ENCODE peak calls at places on chromosomes 6 and 20, in ten cellular contexts. X is sciatic nerve; B is GM20000; Z is LHCN-M2; N is posterior cingulate gyrus; O is heart left ventricle; S is CD4-positive, alpha-beta T cell; K is activated T-helper 1 cell treated with anti-CD3 and anti-CD28 coated beads, Interleukin-12 subunit alpha, Interleukin-12 subunit beta, Interleukin-2, Interleukin-4 antibody, amounts not matched to agents 30 ng/mL and 10 ng/mL and 1 ng/mL, durations not matched to agents 14 hours and 24 hours and 36 hours; Q is NCI-H2171 treated with DMSO at 0.1 percent for 48 hours; F is HT1080. G is an unnamed sample.

GRCh38 chr6:41367700-41368099 is 32.3 kb downstream of the NCR2 start:
- DNase-seq in X (peak), B (peak), Z (peak), N (peak), O (no peak), S (no peak), K (no peak), Q (peak), F (peak), G (peak)

GRCh38 chr6:2264932-2265331 is 19.5 kb upstream of the GMDS start:
- DNase-seq in X (no peak), B (no peak), Z (peak), N (no peak), O (no peak), S (no peak), K (no peak), Q (no peak), F (peak), G (no peak)

GRCh38 chr6:109236140-109237081 is 141.1 kb downstream of the CEP57L1 start:
- DNase-seq in X (no peak), B (peak), Z (no peak), N (peak), O (no peak), S (peak), K (peak), Q (no peak), F (no peak), G (peak)

GRCh38 chr20:22568872-22569344 is 15.5 kb downstream of the FOXA2 start:
- DNase-seq in X (no peak), B (no peak), Z (no peak), N (no peak), O (no peak), S (no peak), K (no peak), Q (no peak), F (no peak), G (no peak)

GRCh38 chr20:62878244-62879030 is 16.8 kb upstream of the TCFL5 start:
- DNase-seq in X (no peak), B (no peak), Z (no peak), N (no peak), O (no peak), S (no peak), K (no peak), Q (no peak), F (no peak), G (no peak)

GRCh38 chr6:137283940-137284910 is 65.0 kb upstream of the IFNGR1 start:
- DNase-seq in X (no peak), B (peak), Z (peak), N (no peak), O (no peak), S (no peak), K (no peak), Q (no peak), F (peak), G (no peak)

GRCh38 chr6:474454-475185 is 83.1 kb downstream of the IRF4 start:
- DNase-seq in X (no peak), B (peak), Z (peak), N (peak), O (no peak), S (peak), K (peak), Q (no peak), F (peak), G (peak)

GRCh38 chr6:21928715-21929298 is 335.3 kb downstream of the SOX4 start:
- DNase-seq in X (no peak), B (no peak), Z (no peak), N (no peak), O (no peak), S (no peak), K (no peak), Q (no peak), F (no peak), G (no peak)

GRCh38 chr6:138372711-138373463 is 4.8 kb upstream of the SMIM28 start:
- DNase-seq in X (no peak), B (no peak), Z (peak), N (no peak), O (no peak), S (no peak), K (no peak), Q (no peak), F (peak), G (no peak)

GRCh38 chr6:149821492-149821891 is 42.7 kb downstream of the LRP11 start:
- DNase-seq in X (no peak), B (no peak), Z (no peak), N (no peak), O (no peak), S (no peak), K (no peak), Q (no peak), F (no peak), G (no peak)

GRCh38 chr20:8331740-8332412 is 199.8 kb downstream of the PLCB1 start:
- DNase-seq in X (no peak), B (no peak), Z (no peak), N (no peak), O (no peak), S (no peak), K (no peak), Q (no peak), F (peak), G (peak)

GRCh38 chr6:12134991-12135390 is 122.9 kb downstream of the HIVEP1 start:
- DNase-seq in X (no peak), B (no peak), Z (no peak), N (no peak), O (no peak), S (no peak), K (no peak), Q (no peak), F (no peak), G (no peak)

GRCh38 chr6:44261581-44261980 is 3.8 kb downstream of the NFKBIE start:
- DNase-seq in X (no peak), B (no peak), Z (no peak), N (no peak), O (no peak), S (no peak), K (no peak), Q (no peak), F (no peak), G (no peak)

GRCh38 chr6:38213275-38213674 is 393.7 kb downstream of the ZFAND3 start:
- DNase-seq in X (no peak), B (no peak), Z (no peak), N (no peak), O (no peak), S (no peak), K (no peak), Q (peak), F (no peak), G (no peak)

GRCh38 chr6:158041370-158041769 is 59.7 kb downstream of the SYNJ2 start:
- DNase-seq in X (no peak), B (no peak), Z (no peak), N (no peak), O (no peak), S (no peak), K (no peak), Q (no peak), F (no peak), G (peak)

GRCh38 chr6:95292011-95292410 is 285.3 kb upstream of the MANEA start:
- DNase-seq in X (no peak), B (no peak), Z (no peak), N (no peak), O (no peak), S (no peak), K (no peak), Q (no peak), F (no peak), G (no peak)

GRCh38 chr6:27281105-27281539 is 31.0 kb downstream of the POM121L2 start:
- DNase-seq in X (no peak), B (no peak), Z (no peak), N (no peak), O (no peak), S (no peak), K (no peak), Q (no peak), F (no peak), G (no peak)

GRCh38 chr20:60950547-60950946 is 301.5 kb upstream of the CDH4 start:
- DNase-seq in X (no peak), B (no peak), Z (no peak), N (no peak), O (no peak), S (no peak), K (no peak), Q (no peak), F (no peak), G (no peak)

GRCh38 chr20:9319687-9320384 is 194.6 kb upstream of the LAMP5 start:
- DNase-seq in X (no peak), B (no peak), Z (peak), N (no peak), O (no peak), S (no peak), K (no peak), Q (no peak), F (no peak), G (no peak)

GRCh38 chr6:83442752-83443151 is 11.9 kb upstream of the ME1 start:
- DNase-seq in X (no peak), B (no peak), Z (peak), N (no peak), O (no peak), S (no peak), K (no peak), Q (peak), F (peak), G (peak)

GRCh38 chr20:45343445-45343866 is 4.8 kb downstream of the SDC4 start:
- DNase-seq in X (no peak), B (no peak), Z (no peak), N (no peak), O (no peak), S (no peak), K (no peak), Q (no peak), F (no peak), G (no peak)

GRCh38 chr6:33192671-33193602 is 670 bp upstream of the COL11A2 start:
- DNase-seq in X (peak), B (peak), Z (no peak), N (peak), O (no peak), S (no peak), K (no peak), Q (no peak), F (no peak), G (peak)

GRCh38 chr20:23918101-23918862 is 38.7 kb upstream of the CST5 start:
- DNase-seq in X (no peak), B (no peak), Z (no peak), N (no peak), O (no peak), S (no peak), K (no peak), Q (no peak), F (no peak), G (no peak)

GRCh38 chr6:106223300-106223930 is 102.1 kb downstream of the ATG5 start:
- DNase-seq in X (peak), B (peak), Z (peak), N (peak), O (no peak), S (peak), K (peak), Q (peak), F (peak), G (peak)

GRCh38 chr20:1469925-1470571 is 3.4 kb upstream of the NSFL1C start:
- DNase-seq in X (peak), B (peak), Z (peak), N (peak), O (peak), S (no peak), K (no peak), Q (peak), F (peak), G (peak)

GRCh38 chr20:49909499-49910339 is 5.6 kb downstream of the SPATA2 start:
- DNase-seq in X (no peak), B (no peak), Z (no peak), N (no peak), O (no peak), S (no peak), K (no peak), Q (no peak), F (no peak), G (peak)

GRCh38 chr6:144922120-144922722 is 637.1 kb downstream of the UTRN start:
- DNase-seq in X (no peak), B (no peak), Z (peak), N (peak), O (no peak), S (no peak), K (no peak), Q (no peak), F (no peak), G (no peak)

GRCh38 chr6:52595000-52595795 is 18.3 kb upstream of the TRAM2 start:
- DNase-seq in X (peak), B (peak), Z (peak), N (no peak), O (peak), S (no peak), K (no peak), Q (peak), F (peak), G (peak)